ENCODE peak calls at places on chromosomes 16 and 17, in five cellular contexts. I, Z, S, A and B are unnamed samples.
A peak's percentile ranks its signal among the peaks of the same experiment; 100 is the strongest.

GRCh38 chr16:89623511-89624232 is 10.2 kb downstream of the DPEP1 start:
- DNase-seq in I (no peak), A (no peak), S (no peak), Z (no peak), B (no peak)

GRCh38 chr17:45161288-45162021 is at the start of gene HEXIM2:
- DNase-seq in S (peak; percentile 99), Z (peak; percentile 99), I (peak; percentile 99), A (peak; percentile 91), B (peak; percentile 99)

GRCh38 chr16:88857728-88858339 is 907 bp downstream of the TRAPPC2L start:
- DNase-seq in A (peak; percentile 41), I (peak; percentile 84), S (peak; percentile 74), Z (peak; percentile 63), B (peak; percentile 75)

GRCh38 chr17:81471804-81472456 is 40.7 kb downstream of the ACTG1 start:
- DNase-seq in I (peak; percentile 32), A (no peak), S (peak; percentile 64), Z (no peak), B (no peak)

GRCh38 chr17:30343741-30344140 is 9.9 kb upstream of the TMIGD1 start:
- DNase-seq in S (no peak), A (no peak), I (no peak), Z (no peak), B (no peak)

GRCh38 chr16:88534731-88535141 is 35.5 kb upstream of the ZC3H18 start:
- DNase-seq in S (peak; percentile 57), I (peak; percentile 58), A (no peak), Z (no peak), B (peak; percentile 65)

GRCh38 chr16:19307587-19308241 is 22.2 kb downstream of the CLEC19A start:
- DNase-seq in Z (peak; percentile 58), I (peak; percentile 82), S (no peak), A (no peak), B (peak; percentile 84)

GRCh38 chr17:4678448-4679026 is 25.4 kb downstream of the PELP1 start:
- DNase-seq in Z (no peak), S (no peak), I (peak; percentile 90), A (no peak), B (no peak)

GRCh38 chr17:61837175-61838051 is 25.9 kb downstream of the BRIP1 start:
- DNase-seq in I (peak; percentile 86), A (peak; percentile 34), S (peak; percentile 49), Z (peak; percentile 50), B (peak; percentile 51)

GRCh38 chr16:57225978-57226377 is 19.1 kb upstream of the ARL2BP start:
- DNase-seq in Z (no peak), I (no peak), A (no peak), S (no peak), B (no peak)

GRCh38 chr17:40345161-40346034 is 19.1 kb downstream of the GJD3 start:
- DNase-seq in S (peak; percentile 86), A (no peak), I (peak; percentile 87), Z (no peak), B (peak; percentile 77)

GRCh38 chr16:35411156-35411555 is 1951.7 kb downstream of the TP53TG3F start:
- DNase-seq in S (no peak), A (no peak), Z (no peak), I (no peak), B (no peak)

GRCh38 chr17:8031950-8032349 is 6.9 kb upstream of the ALOX15B start:
- DNase-seq in S (no peak), Z (no peak), A (no peak), I (no peak), B (no peak)

GRCh38 chr17:72185571-72185970 is 64.8 kb downstream of the SOX9 start:
- DNase-seq in S (no peak), Z (no peak), I (no peak), A (no peak), B (no peak)

GRCh38 chr16:47958726-47959125 is 197.1 kb downstream of the ABCC12 start:
- DNase-seq in Z (no peak), A (no peak), I (no peak), S (no peak), B (no peak)

GRCh38 chr16:67926181-67926742 is 5.4 kb downstream of the CTRL start:
- DNase-seq in Z (no peak), A (no peak), I (no peak), S (no peak), B (no peak)

GRCh38 chr17:66518108-66518507 is 215.7 kb downstream of the PRKCA start:
- DNase-seq in S (no peak), I (no peak), Z (no peak), A (no peak), B (no peak)

GRCh38 chr17:47821424-47822379 is at the start of gene OSBPL7:
- DNase-seq in S (peak; percentile 73), Z (peak; percentile 44), A (peak; percentile 42), I (peak; percentile 85), B (peak; percentile 61)
- TF ChIP-seq CTCF in S (no peak), Z (no peak), A (no peak), I (peak; percentile 21), B (no peak)

GRCh38 chr17:1905190-1905919 is 75.5 kb downstream of the RPA1 start:
- DNase-seq in Z (no peak), A (no peak), I (peak; percentile 62), S (no peak), B (peak; percentile 33)

GRCh38 chr17:1904273-1905052 is 74.7 kb downstream of the RPA1 start:
- DNase-seq in Z (no peak), S (no peak), I (peak; percentile 40), A (no peak), B (no peak)

GRCh38 chr17:1907818-1908698 is 78.3 kb downstream of the RPA1 start:
- DNase-seq in S (peak; percentile 11), Z (peak; percentile 28), I (peak; percentile 28), A (no peak), B (peak; percentile 57)

GRCh38 chr17:1907216-1907631 is 77.4 kb downstream of the RPA1 start:
- DNase-seq in I (no peak), A (no peak), Z (no peak), S (no peak), B (no peak)

GRCh38 chr17:1906622-1907021 is 76.8 kb downstream of the RPA1 start:
- DNase-seq in S (no peak), A (no peak), Z (no peak), I (peak; percentile 23), B (no peak)
- TF ChIP-seq CTCF in S (no peak), A (no peak), Z (no peak), I (no peak), B (no peak)

DNA sequence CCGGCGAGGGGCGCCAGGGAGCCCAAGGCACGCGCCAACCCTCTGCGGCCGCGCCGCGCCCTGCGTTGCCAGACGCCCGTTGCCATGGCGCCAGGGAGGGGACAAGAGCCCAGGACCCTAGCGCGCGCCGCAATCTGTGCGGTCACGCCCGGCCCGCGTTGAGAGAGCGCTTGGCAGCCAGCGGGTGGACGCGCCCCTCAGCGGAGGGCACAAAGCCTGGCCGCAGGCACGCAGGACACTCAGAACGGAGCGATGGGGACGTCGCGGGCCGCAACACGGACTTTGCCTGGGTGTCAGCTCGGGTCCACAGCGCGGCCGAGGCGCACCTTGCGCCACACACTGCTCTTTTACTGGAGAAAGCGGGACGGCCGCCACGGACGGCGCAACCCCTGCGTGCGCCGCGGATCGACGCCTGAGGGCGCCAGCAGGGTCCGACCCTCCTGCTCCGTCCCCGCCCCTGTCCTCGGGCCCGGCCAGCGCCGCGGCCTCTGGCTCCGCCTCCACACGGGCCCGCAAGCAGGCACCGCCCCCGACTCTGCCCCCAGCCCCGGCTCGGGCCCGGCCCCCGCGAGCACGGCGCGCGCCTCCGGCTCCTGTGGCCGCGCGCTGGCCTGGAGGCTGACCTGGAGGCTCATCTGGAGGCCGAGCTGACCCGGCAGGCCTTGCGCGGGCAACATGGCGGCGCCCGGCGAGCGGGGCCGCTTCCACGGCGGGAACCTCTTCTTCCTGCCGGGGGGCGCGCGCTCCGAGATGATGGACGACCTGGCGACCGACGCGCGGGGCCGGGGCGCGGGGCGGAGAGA is at the start of gene GFER:
- DNase-seq in I (peak; percentile 96), Z (peak; percentile 95), S (peak; percentile 86), A (peak; percentile 54), B (peak; percentile 96)
- TF ChIP-seq CTCF in I (peak; percentile 28), Z (peak; percentile 48), S (no peak), A (no peak), B (no peak)

GRCh38 chr16:23009075-23009474 is 140.2 kb downstream of the USP31 start:
- DNase-seq in A (no peak), S (no peak), I (no peak), Z (no peak), B (no peak)

GRCh38 chr16:23008041-23008440 is 141.2 kb downstream of the USP31 start:
- DNase-seq in S (no peak), I (no peak), Z (no peak), A (no peak), B (no peak)

DNA sequence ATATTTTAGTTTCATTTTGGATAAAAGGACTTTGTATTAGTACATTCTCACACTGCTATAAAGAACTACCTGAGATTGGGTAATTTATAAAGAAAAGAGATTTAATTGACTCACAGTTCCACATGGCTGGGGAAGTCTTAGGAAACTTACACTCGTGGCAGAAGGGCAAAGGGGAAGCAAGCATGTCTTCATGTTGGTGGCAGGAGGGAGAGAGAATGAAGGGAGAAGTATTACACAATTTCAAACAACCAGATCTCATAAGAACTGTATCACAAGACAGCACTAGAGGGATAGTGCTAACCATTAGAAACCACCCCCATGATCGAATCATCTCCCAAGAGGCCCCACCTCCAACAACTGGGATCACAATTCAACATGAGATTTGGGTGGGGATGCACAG is 142.9 kb downstream of the USP31 start:
- DNase-seq in Z (no peak), I (no peak), A (no peak), S (no peak), B (no peak)
- TF ChIP-seq CTCF in Z (no peak), I (no peak), A (no peak), S (no peak), B (no peak)

GRCh38 chr17:50507871-50508572 is at the start of gene MYCBPAP:
- DNase-seq in A (peak; percentile 73), I (peak; percentile 88), Z (peak; percentile 70), S (peak; percentile 79), B (peak; percentile 88)
- TF ChIP-seq CTCF in A (no peak), I (peak; percentile 26), Z (no peak), S (no peak), B (no peak)

DNA sequence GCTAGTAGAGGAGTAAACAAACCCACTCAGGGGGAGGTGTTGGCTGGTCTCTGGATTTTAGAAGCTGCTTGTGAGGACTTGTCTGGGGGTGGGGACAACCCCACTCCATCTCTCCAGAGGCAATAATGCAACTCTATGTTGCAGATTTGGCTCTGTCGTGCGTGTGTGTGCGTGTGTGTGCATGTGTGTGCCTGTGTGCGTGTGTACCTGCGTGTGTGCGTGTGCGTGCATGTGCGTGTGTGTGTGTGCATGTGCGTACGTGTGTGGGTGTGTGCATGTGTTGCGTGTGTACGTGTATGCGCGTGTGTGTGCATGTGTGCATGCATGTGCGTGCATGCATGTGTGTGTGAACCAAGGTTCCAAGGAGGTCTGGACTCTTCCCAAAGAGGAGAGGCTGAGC is 120.4 kb upstream of the LHX1 start:
- DNase-seq in I (no peak), S (no peak), A (no peak), Z (no peak), B (no peak)
- TF ChIP-seq CTCF in I (no peak), S (no peak), A (no peak), Z (no peak), B (no peak)

GRCh38 chr17:33967608-33968349 is 287.3 kb upstream of the CCL2 start:
- DNase-seq in Z (no peak), A (no peak), S (no peak), I (no peak), B (no peak)

GRCh38 chr17:33966410-33967063 is 288.5 kb upstream of the CCL2 start:
- DNase-seq in S (no peak), Z (no peak), I (no peak), A (no peak), B (no peak)

GRCh38 chr17:33962857-33963655 is 292.0 kb upstream of the CCL2 start:
- DNase-seq in I (no peak), Z (no peak), A (no peak), S (no peak), B (no peak)

GRCh38 chr17:33968350-33969044 is 286.6 kb upstream of the CCL2 start:
- DNase-seq in S (no peak), Z (no peak), A (no peak), I (no peak), B (no peak)

GRCh38 chr17:33964344-33964979 is 290.6 kb upstream of the CCL2 start:
- DNase-seq in S (no peak), I (no peak), Z (no peak), A (no peak), B (no peak)
- TF ChIP-seq CTCF in S (no peak), I (no peak), Z (no peak), A (no peak), B (no peak)